ENCODE peak calls at places on chromosomes 5 and 9, in ten cellular contexts. E is endodermal cell; T is H1; W is cardiac muscle cell; X is mucosa of descending colon; Y is CD8-positive, alpha-beta memory T cell; L is fibroblast of lung; K is GM23248; S is body of pancreas; Q is CD8-positive, alpha-beta T cell. I is an unnamed sample.

GRCh38 chr5:54988218-54988617 is 2.8 kb upstream of the ESM1 start:
- DNase-seq in X (no peak), T (no peak), Y (no peak), K (no peak), L (no peak), S (no peak), W (no peak), Q (no peak), E (no peak), I (no peak)

GRCh38 chr9:25703826-25704357 is 25.6 kb upstream of the TUSC1 start:
- DNase-seq in W (no peak), L (peak), K (peak), Q (no peak), S (no peak), Y (no peak), X (no peak), T (no peak), E (no peak), I (no peak)

GRCh38 chr5:33339413-33339812 is 101.4 kb upstream of the TARS1 start:
- DNase-seq in E (no peak), Q (no peak), T (no peak), W (no peak), Y (no peak), X (no peak), K (no peak), L (no peak), S (no peak), I (no peak)

GRCh38 chr5:3377831-3378230 is 217.8 kb upstream of the IRX1 start:
- DNase-seq in K (no peak), S (no peak), T (peak), W (no peak), E (no peak), L (no peak), X (no peak), Y (no peak), Q (no peak), I (no peak)

GRCh38 chr5:31237159-31237558 is 43.7 kb downstream of the CDH6 start:
- DNase-seq in X (no peak), Y (no peak), T (no peak), E (peak), L (no peak), S (no peak), K (peak), Q (no peak), W (no peak), I (no peak)

GRCh38 chr5:95920822-95921221 is 40.8 kb downstream of the ELL2 start:
- DNase-seq in Q (no peak), K (no peak), Y (no peak), L (no peak), E (no peak), W (no peak), T (no peak), S (no peak), X (no peak), I (no peak)

GRCh38 chr5:2752875-2753435 is 1.5 kb upstream of the IRX2 start:
- DNase-seq in K (peak), L (no peak), W (peak), T (peak), X (no peak), Y (no peak), E (peak), S (no peak), Q (no peak), I (no peak)

GRCh38 chr5:138712324-138712723 is 40.9 kb upstream of the CTNNA1 start:
- DNase-seq in E (no peak), W (no peak), Y (no peak), L (no peak), S (no peak), Q (no peak), X (no peak), K (no peak), T (no peak), I (no peak)

GRCh38 chr5:151005975-151006576 is 14.3 kb upstream of the GPX3 start:
- DNase-seq in T (no peak), E (no peak), S (peak), L (peak), Y (no peak), Q (no peak), X (peak), W (peak), K (peak), I (peak)

GRCh38 chr5:177439518-177440053 is 7.0 kb upstream of the PRR7 start:
- DNase-seq in Q (no peak), E (no peak), Y (no peak), X (no peak), T (no peak), L (no peak), W (no peak), K (no peak), S (no peak), I (no peak)

GRCh38 chr5:163503106-163504090 is 2.0 kb upstream of the MAT2B start:
- DNase-seq in K (peak), W (peak), L (peak), E (peak), T (peak), Y (peak), Q (peak), S (peak), X (peak), I (peak)

GRCh38 chr9:5612187-5612535 is 16.7 kb upstream of the RIC1 start:
- DNase-seq in L (no peak), E (no peak), Q (no peak), W (no peak), T (no peak), Y (no peak), K (no peak), S (no peak), X (no peak), I (no peak)

GRCh38 chr9:83544002-83544698 is 5.9 kb upstream of the FRMD3 start:
- DNase-seq in K (peak), S (peak), L (peak), X (peak), T (no peak), Q (no peak), Y (no peak), W (peak), E (peak), I (peak)

GRCh38 chr5:164296603-164297080 is 791.2 kb downstream of the MAT2B start:
- DNase-seq in W (peak), K (no peak), L (peak), T (peak), S (no peak), Q (no peak), Y (no peak), X (no peak), E (peak), I (no peak)

GRCh38 chr9:26779072-26779471 is 113.5 kb downstream of the CAAP1 start:
- DNase-seq in Y (no peak), K (peak), S (no peak), W (no peak), T (no peak), X (no peak), L (no peak), E (no peak), Q (no peak), I (no peak)

GRCh38 chr5:72248352-72249032 is 71.5 kb downstream of the MRPS27 start:
- DNase-seq in Y (no peak), E (no peak), Q (no peak), W (peak), K (peak), L (peak), X (no peak), T (no peak), S (peak), I (peak)

GRCh38 chr5:176532795-176533194 is 4.4 kb downstream of the RNF44 start:
- DNase-seq in L (no peak), E (peak), X (peak), Y (no peak), K (no peak), Q (no peak), T (no peak), W (no peak), S (no peak), I (no peak)

GRCh38 chr5:37553720-37554402 is 174.7 kb downstream of the WDR70 start:
- DNase-seq in X (no peak), L (peak), K (peak), E (no peak), Q (no peak), W (no peak), T (no peak), S (no peak), Y (no peak), I (no peak)

GRCh38 chr5:53303105-53303504 is 177.3 kb upstream of the FST start:
- DNase-seq in L (peak), E (no peak), K (peak), Y (no peak), T (no peak), Q (no peak), S (no peak), W (no peak), X (no peak), I (no peak)

GRCh38 chr9:14908221-14909206 is 1.7 kb downstream of the FREM1 start:
- DNase-seq in E (no peak), T (no peak), S (peak), W (peak), L (no peak), Y (no peak), X (no peak), K (no peak), Q (no peak), I (no peak)

GRCh38 chr9:14911046-14911445 is 818 bp upstream of the FREM1 start:
- DNase-seq in K (no peak), Q (no peak), S (no peak), E (no peak), W (no peak), L (no peak), X (no peak), T (no peak), Y (no peak), I (no peak)

GRCh38 chr9:14907360-14907685 is 2.9 kb downstream of the FREM1 start:
- DNase-seq in E (peak), Y (no peak), Q (no peak), K (no peak), T (no peak), W (peak), X (no peak), L (no peak), S (no peak), I (no peak)

GRCh38 chr9:14910178-14910805 is at the start of gene FREM1:
- DNase-seq in K (peak), Q (no peak), X (peak), S (peak), T (peak), W (peak), L (peak), E (peak), Y (no peak), I (peak)

DNA sequence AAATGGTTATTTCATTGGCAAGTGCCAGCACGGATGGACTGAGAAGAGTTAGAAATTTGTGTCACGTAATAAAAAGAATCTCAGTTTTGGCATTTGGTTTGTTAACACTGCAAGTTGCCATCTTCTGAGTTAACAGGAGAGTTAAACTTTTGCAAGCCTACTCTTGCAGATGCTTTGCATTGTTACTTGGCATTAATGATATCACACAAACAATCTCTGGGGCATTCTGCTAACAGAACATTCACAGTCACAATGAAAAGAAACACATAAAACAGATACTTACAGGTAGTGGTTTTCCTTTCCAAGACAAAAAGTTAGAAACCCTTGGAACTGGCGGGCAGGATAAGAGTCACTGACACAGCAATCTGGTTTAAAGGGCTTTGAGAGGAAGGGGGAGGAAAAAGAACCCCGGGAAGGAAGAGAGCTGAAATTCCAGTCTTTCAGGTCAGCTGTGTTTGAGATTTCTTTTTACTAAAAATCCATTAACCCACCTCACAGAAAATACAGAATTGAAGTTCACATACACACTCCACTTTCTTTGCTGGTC is 524 bp downstream of the FREM1 start:
- DNase-seq in T (no peak), X (no peak), W (peak), S (no peak), Y (no peak), E (no peak), K (no peak), L (no peak), Q (no peak), I (no peak)
- H3K4me3 ChIP-seq in T (peak), X (no peak), W (peak), S (no peak), Y (no peak), E (peak), K (peak), L (no peak), Q (no peak), I (peak)

GRCh38 chr9:121358747-121359146 is 11.3 kb downstream of the STOM start:
- DNase-seq in L (no peak), Q (no peak), K (no peak), W (no peak), Y (no peak), X (no peak), T (no peak), S (no peak), E (no peak), I (no peak)

GRCh38 chr9:121363586-121363961 is 6.5 kb downstream of the STOM start:
- DNase-seq in L (no peak), E (no peak), W (no peak), X (no peak), K (no peak), Y (no peak), S (no peak), Q (no peak), T (no peak), I (no peak)

GRCh38 chr9:121359358-121360294 is 10.4 kb downstream of the STOM start:
- DNase-seq in X (no peak), K (peak), E (no peak), L (peak), W (no peak), S (no peak), T (no peak), Y (no peak), Q (no peak), I (no peak)

GRCh38 chr9:121362813-121363585 is 7.1 kb downstream of the STOM start:
- DNase-seq in X (no peak), W (no peak), S (no peak), L (peak), Q (no peak), K (peak), Y (no peak), T (no peak), E (no peak), I (no peak)

GRCh38 chr9:121360975-121361374 is 9.1 kb downstream of the STOM start:
- DNase-seq in E (no peak), K (peak), L (peak), X (no peak), Q (no peak), W (peak), S (no peak), T (no peak), Y (no peak), I (no peak)
- H3K4me3 ChIP-seq in E (no peak), K (peak), L (no peak), X (no peak), Q (no peak), W (no peak), S (no peak), T (no peak), Y (no peak), I (peak)

DNA sequence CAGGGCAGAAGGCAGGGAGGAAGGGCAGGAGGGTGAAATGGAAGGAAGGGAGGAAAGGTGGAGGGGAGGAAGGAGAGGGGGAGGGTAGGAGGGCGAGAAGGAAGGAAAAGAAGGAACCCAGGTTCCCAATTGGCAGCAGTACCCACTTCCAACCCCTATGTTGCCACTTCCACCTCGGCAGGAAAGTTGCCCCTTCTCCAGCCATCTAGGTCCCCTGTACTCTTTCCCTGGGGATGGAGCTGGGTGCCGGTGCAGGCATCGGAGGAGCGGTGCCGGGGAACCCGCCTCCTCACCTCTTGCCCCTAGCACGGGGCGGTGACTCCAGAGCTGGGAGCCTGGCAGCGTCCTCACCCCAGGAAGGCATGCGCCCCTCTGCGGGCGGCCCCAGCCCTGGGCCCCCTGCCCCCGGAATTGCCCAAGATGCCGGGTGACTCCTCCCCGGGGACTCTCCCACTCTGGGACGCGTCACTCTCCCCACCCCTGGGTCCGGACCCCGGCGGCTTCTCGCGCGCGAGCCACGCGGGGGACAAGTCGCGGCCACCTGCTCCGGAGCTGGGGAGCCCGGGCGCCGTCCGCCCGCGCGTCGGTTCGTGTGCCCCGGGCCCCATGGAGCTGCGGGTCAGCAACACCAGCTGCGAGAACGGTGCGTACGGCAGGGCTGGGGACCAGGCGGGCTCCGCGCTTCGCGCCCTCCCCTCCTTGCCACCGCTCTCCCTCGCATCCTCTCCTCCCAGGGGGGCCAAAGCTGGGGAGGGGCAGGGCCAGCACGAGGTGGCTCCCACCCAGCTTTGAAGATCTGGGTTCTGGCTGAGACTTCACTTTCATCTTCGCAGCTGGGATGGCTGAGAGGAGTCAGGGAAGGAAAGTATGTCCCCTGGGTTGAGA is at the start of gene NIPAL4:
- DNase-seq in K (peak), L (no peak), E (peak), S (no peak), W (peak), Q (no peak), T (peak), Y (no peak), X (peak), I (no peak)
- H3K4me3 ChIP-seq in K (peak), L (peak), E (peak), S (no peak), W (peak), Q (peak), T (peak), Y (peak), X (no peak), I (peak)

GRCh38 chr5:117454716-117455212 is 880.1 kb upstream of the SEMA6A start:
- DNase-seq in K (peak), W (peak), X (peak), Y (no peak), L (no peak), Q (peak), T (peak), E (peak), S (peak), I (peak)
- H3K4me3 ChIP-seq in K (no peak), W (peak), X (peak), Y (peak), L (no peak), Q (peak), T (peak), E (no peak), S (peak), I (no peak)

GRCh38 chr9:34384368-34385165 is 7.9 kb upstream of the MYORG start:
- DNase-seq in L (no peak), E (peak), Y (no peak), X (no peak), W (no peak), T (no peak), S (no peak), K (no peak), Q (no peak), I (no peak)

GRCh38 chr9:34383904-34384303 is 7.2 kb upstream of the MYORG start:
- DNase-seq in K (no peak), Y (no peak), E (no peak), L (no peak), X (no peak), Q (no peak), S (no peak), T (no peak), W (no peak), I (no peak)

GRCh38 chr9:34387239-34387638 is 10.5 kb upstream of the MYORG start:
- DNase-seq in T (no peak), K (no peak), Y (no peak), X (no peak), L (no peak), Q (no peak), S (no peak), E (no peak), W (no peak), I (no peak)

GRCh38 chr9:34385561-34386230 is 9.0 kb upstream of the MYORG start:
- DNase-seq in K (no peak), L (no peak), Q (no peak), E (peak), W (no peak), S (no peak), T (no peak), Y (no peak), X (no peak), I (no peak)

DNA sequence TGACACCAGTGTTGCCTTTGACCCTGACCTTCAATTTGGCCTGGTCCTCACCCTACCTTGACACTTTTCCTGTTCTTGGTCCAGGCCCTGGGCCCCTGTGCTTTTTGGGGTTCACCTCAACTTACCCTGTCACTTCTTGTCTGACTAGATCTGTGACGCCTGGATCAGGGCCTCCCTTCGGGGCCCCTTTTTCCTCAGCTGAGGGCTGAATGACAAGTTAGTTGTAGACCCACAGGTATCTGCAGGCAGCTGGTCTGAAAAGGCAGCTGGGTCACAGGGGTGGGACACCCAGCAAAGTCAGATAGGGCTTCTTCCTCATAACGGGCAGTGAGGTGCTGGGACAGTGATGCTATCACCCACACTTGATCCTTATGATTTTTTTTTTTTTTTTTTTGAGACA is 10.0 kb upstream of the MYORG start:
- DNase-seq in S (no peak), T (no peak), E (peak), K (no peak), Y (no peak), L (no peak), W (no peak), X (no peak), Q (no peak), I (no peak)
- H3K4me3 ChIP-seq in S (no peak), T (no peak), E (no peak), K (no peak), Y (no peak), L (no peak), W (no peak), X (no peak), Q (no peak), I (no peak)